ENCODE peak calls at places on chromosomes 6 and 20, in five cellular contexts. R is A549, O is Peyer's patch, V is vagina, L is gastrocnemius medialis. G is an unnamed sample. For H3K9me3, the result is how much of the 10 kb centered on the place peaks cover.

GRCh38 chr20:16459019-16459700 is 114.1 kb downstream of the KIF16B start:
- DNase-seq in R (peak), O (no peak), V (no peak), L (peak), G (no peak)

GRCh38 chr6:133185731-133186130 is 55.4 kb upstream of the EYA4 start:
- DNase-seq in R (no peak), O (no peak), V (no peak), L (no peak), G (no peak)

GRCh38 chr6:13614126-13614925 is 809 bp upstream of the NOL7 start:
- DNase-seq in R (no peak), O (peak), V (no peak), L (peak), G (no peak)

GRCh38 chr6:79506251-79506650 is 31.0 kb downstream of the LCA5 start:
- DNase-seq in R (no peak), O (no peak), V (no peak), L (no peak), G (no peak)

GRCh38 chr20:17499041-17499440 is 32.1 kb downstream of the BFSP1 start:
- DNase-seq in R (no peak), O (no peak), V (no peak), L (no peak), G (no peak)

GRCh38 chr6:145147559-145147958 is 587.8 kb downstream of the EPM2A start:
- DNase-seq in R (no peak), O (no peak), V (no peak), L (no peak), G (no peak)

GRCh38 chr20:63552481-63553249 is 1.3 kb upstream of the FNDC11 start:
- DNase-seq in R (no peak), O (peak), V (no peak), L (no peak), G (no peak)

GRCh38 chr6:168037856-168038255 is 40.4 kb downstream of the KIF25 start:
- DNase-seq in R (no peak), O (no peak), V (no peak), L (no peak), G (no peak)

GRCh38 chr20:51969191-51969590 is 166.9 kb upstream of the SALL4 start:
- DNase-seq in R (no peak), O (no peak), V (no peak), L (no peak), G (no peak)

GRCh38 chr6:163243691-163244505 is 170.6 kb upstream of the QKI start:
- DNase-seq in R (no peak), O (no peak), V (no peak), L (no peak), G (no peak)

GRCh38 chr6:150263765-150264415 is 104.9 kb upstream of the IYD start:
- DNase-seq in R (no peak), O (no peak), V (no peak), L (no peak), G (no peak)

GRCh38 chr6:56024931-56025330 is 149.5 kb upstream of the BMP5 start:
- DNase-seq in R (no peak), O (no peak), V (no peak), L (no peak), G (no peak)

GRCh38 chr6:81999270-81999669 is 246.8 kb upstream of the TENT5A start:
- DNase-seq in R (no peak), O (no peak), V (no peak), L (no peak), G (no peak)

GRCh38 chr20:47357296-47358051 is 975 bp upstream of the ZMYND8 start:
- DNase-seq in R (peak), O (peak), V (no peak), L (peak), G (peak)

GRCh38 chr6:36545767-36546663 is 1.3 kb downstream of the STK38 start:
- DNase-seq in R (no peak), O (peak), V (no peak), L (no peak), G (no peak)

DNA sequence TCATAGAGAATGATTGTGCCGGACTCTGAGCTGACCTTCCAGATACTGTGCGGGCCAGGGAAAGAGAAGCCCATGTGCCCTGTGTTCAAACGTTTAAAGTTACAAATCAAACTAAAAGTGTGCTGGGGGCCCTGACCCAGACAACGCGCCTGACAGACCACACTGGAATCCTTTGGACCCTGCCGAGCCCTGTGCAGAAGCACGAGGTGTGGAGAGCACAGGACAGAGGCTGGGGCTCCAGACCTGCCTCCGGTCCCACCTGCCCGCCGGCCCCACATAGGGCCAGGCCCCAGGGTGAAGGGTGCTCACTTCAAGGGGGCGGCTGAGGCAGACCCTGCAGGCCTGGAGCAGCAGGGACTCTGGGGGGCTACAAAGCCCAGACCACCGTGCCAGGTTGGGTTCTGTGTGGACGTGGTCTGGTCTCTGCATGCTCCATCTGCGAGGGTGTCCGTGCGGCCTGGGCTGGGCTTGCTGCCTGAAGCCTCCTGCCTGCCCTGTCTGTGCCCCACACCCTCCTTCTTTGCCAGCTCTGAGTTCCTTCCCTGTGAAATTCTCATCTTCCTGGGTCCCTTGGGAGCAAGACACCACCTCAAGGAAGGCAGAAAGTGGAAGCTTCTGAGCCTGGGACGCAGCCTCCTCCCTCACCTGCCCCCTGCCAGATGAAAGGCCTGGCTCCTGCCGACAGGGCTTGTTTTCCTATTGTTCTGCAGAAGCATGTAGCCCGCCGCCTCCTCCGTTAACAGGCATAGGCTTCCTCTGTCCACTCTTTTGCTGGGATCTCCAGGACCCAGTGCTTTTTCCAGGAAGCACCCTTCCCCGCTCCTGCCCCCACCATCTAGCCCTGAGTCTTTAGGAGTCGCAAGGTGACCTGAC is 186.2 kb downstream of the ERMARD start:
- DNase-seq in R (no peak), O (no peak), V (peak), L (no peak), G (no peak)
- H3K9me3 ChIP-seq in R (under half), O (under half), V (under half), L (under half), G (under half)

DNA sequence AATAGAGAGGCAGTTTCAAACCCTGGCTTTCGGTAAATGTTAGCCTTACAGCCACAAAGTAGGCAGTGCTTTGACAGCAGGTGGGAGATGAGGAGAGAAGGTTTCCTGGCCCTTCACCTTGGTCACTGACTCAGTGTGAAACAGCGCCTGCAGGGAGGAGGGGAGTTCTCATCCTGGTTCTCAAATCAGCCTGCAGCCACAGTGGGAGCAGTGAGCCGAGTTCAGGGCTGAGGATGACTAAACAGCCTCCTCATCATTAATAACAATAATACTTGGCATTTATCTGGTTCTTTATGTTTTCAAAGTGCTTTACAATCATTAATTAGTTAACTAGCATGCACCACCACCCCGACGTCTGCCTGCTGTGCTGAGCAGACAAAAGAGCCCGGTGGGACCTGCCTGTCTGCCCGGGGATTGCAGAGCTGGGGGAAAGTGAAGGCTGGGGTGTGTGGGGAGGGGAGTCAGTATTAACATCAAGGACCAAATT is 59.6 kb downstream of the PRDM1 start:
- DNase-seq in R (no peak), O (no peak), V (no peak), L (no peak), G (no peak)
- TF ChIP-seq CTCF in R (no peak), O (no peak), V (no peak), L (no peak), G (no peak)

GRCh38 chr6:138563231-138563630 is 63.9 kb upstream of the NHSL1 start:
- DNase-seq in R (no peak), O (no peak), V (no peak), L (no peak), G (no peak)

GRCh38 chr6:138562691-138563090 is 63.4 kb upstream of the NHSL1 start:
- DNase-seq in R (no peak), O (no peak), V (no peak), L (no peak), G (no peak)

GRCh38 chr6:138559153-138559552 is 59.9 kb upstream of the NHSL1 start:
- DNase-seq in R (no peak), O (no peak), V (no peak), L (no peak), G (no peak)

GRCh38 chr6:138557147-138557546 is 57.9 kb upstream of the NHSL1 start:
- DNase-seq in R (no peak), O (no peak), V (no peak), L (no peak), G (no peak)

GRCh38 chr6:138560130-138560850 is 61.0 kb upstream of the NHSL1 start:
- DNase-seq in R (no peak), O (no peak), V (no peak), L (no peak), G (no peak)
- TF ChIP-seq POLR2A in R (no peak), O (no peak), V (no peak), L (no peak), G (no peak)

GRCh38 chr20:61083431-61083830 is 168.6 kb upstream of the CDH4 start:
- DNase-seq in R (no peak), O (no peak), V (no peak), L (no peak), G (no peak)
- H3K9me3 ChIP-seq in R (under half), O (under half), V (under half), L (under half), G (under half)

GRCh38 chr6:143513410-143513809 is 1.9 kb upstream of the FUCA2 start:
- DNase-seq in R (peak), O (peak), V (no peak), L (no peak), G (no peak)
- TF ChIP-seq CTCF in R (peak), O (peak), V (no peak), L (no peak), G (no peak)

DNA sequence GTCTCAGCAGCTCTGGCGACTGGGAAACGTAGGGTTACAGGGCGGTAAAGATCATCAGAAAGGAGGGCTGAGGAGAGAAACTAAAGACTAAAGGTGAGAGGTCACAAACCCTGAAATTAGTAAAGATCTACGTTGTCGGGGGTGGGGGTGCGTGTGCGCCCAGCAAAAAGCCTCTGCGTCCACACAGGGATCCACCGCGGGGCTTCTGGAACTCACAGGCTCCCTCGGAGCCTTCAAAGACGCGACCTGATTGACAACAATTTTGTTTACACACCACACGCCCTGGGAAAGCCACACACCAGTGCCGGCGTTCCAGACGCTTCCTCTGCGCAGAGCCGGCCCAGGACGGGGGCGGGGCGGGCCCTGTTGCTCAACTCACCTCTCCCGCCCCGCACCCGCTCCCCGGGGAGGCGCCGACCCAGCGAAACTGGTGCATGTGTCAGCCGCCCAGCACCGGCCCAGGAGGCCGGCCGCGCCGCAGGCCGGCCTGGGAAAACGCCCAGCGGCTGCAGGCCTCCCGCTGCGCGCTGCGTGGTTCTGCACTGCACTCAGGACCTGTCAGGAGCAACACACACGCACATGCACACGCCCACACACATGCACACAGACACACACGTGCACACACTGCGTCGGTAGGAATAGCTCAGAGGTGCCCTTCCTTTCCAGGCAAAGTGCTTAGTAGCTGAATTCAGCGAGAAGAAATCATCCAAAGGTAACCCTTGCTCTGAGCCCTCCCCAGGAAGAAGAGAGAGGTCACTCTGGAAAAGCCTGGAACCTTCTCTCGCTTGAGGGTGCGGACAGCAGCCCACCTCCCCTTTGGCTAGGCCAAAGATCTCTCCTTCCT is 57.2 kb upstream of the ARID1B start:
- DNase-seq in R (peak), O (peak), V (no peak), L (peak), G (peak)
- TF ChIP-seq POLR2A in R (peak), O (peak), V (no peak), L (peak), G (no peak)

G was measured in tibial nerve.